ENCODE peak calls at places on chromosomes 12 and 14, in four cellular contexts. One of them, this sample, is unnamed.

GRCh38 chr14:101559624-101560533 is 1.4 kb upstream of the DIO3 start:
- DNase-seq in body of pancreas: peak; percentile 66
- DNase-seq in pancreas: peak; percentile 81
- DNase-seq in ovary: peak; percentile 80
- DNase-seq in this sample: peak; percentile 59

GRCh38 chr12:131621701-131622421 is 89.0 kb upstream of the SFSWAP start:
- DNase-seq in body of pancreas: no peak
- DNase-seq in pancreas: no peak
- DNase-seq in ovary: no peak
- DNase-seq in this sample: no peak

GRCh38 chr14:103361868-103362267 is 23.3 kb upstream of the MARK3 start:
- DNase-seq in body of pancreas: no peak
- DNase-seq in pancreas: no peak
- DNase-seq in ovary: no peak
- DNase-seq in this sample: no peak

GRCh38 chr12:51922762-51923505 is 15.6 kb downstream of the ACVRL1 start:
- DNase-seq in body of pancreas: peak; percentile 38
- DNase-seq in pancreas: no peak
- DNase-seq in ovary: no peak
- DNase-seq in this sample: no peak

GRCh38 chr12:69623970-69624369 is 13.3 kb upstream of the LRRC10 start:
- DNase-seq in body of pancreas: peak; percentile 98
- DNase-seq in pancreas: peak; percentile 97
- DNase-seq in ovary: peak; percentile 26
- DNase-seq in this sample: no peak

GRCh38 chr12:25124493-25124892 is 70.5 kb downstream of the DNAI7 start:
- DNase-seq in body of pancreas: no peak
- DNase-seq in pancreas: no peak
- DNase-seq in ovary: no peak
- DNase-seq in this sample: no peak

GRCh38 chr14:68627868-68628604 is 164.8 kb downstream of the ZFP36L1 start:
- DNase-seq in body of pancreas: peak; percentile 81
- DNase-seq in pancreas: peak; percentile 90
- DNase-seq in ovary: no peak
- DNase-seq in this sample: peak; percentile 89

GRCh38 chr12:91226-91625 is 24.7 kb downstream of the IQSEC3 start:
- DNase-seq in body of pancreas: no peak
- DNase-seq in pancreas: no peak
- DNase-seq in ovary: no peak
- DNase-seq in this sample: no peak

GRCh38 chr12:31813305-31813704 is 84.5 kb upstream of the AMN1 start:
- DNase-seq in body of pancreas: no peak
- DNase-seq in pancreas: no peak
- DNase-seq in ovary: no peak
- DNase-seq in this sample: peak; percentile 53

DNA sequence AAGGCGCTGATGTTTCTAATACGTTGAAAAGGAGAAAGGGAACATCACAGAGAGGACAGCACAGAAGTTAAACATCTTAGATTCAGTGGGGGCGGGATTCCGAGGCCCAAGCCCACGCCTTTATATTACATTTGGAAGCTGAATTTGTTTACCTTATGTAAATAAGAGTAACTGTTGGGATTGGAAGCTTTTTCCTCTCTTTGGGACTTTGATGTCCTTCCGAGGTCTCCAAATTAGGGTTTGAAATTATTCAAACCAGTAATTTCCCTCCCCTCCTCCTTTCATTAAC is 6.4 kb downstream of the FOXA1 start:
- DNase-seq in body of pancreas: no peak
- DNase-seq in pancreas: no peak
- DNase-seq in ovary: no peak
- DNase-seq in this sample: no peak
- H3K4me1 ChIP-seq in body of pancreas: peaks cover 32% of the 10 kb centered on the region
- H3K4me1 ChIP-seq in pancreas: no peaks in the 10 kb centered on the region
- H3K4me1 ChIP-seq in ovary: peaks cover 3% of the 10 kb centered on the region
- H3K4me1 ChIP-seq in this sample: peaks cover 15% of the 10 kb centered on the region

GRCh38 chr12:92445253-92446081 is 257.3 kb upstream of the PLEKHG7 start:
- DNase-seq in body of pancreas: no peak
- DNase-seq in pancreas: no peak
- DNase-seq in ovary: no peak
- DNase-seq in this sample: no peak

GRCh38 chr12:92440072-92440471 is 262.7 kb upstream of the PLEKHG7 start:
- DNase-seq in body of pancreas: no peak
- DNase-seq in pancreas: no peak
- DNase-seq in ovary: no peak
- DNase-seq in this sample: no peak

GRCh38 chr12:92444763-92445162 is 258.0 kb upstream of the PLEKHG7 start:
- DNase-seq in body of pancreas: no peak
- DNase-seq in pancreas: no peak
- DNase-seq in ovary: no peak
- DNase-seq in this sample: no peak

GRCh38 chr12:92446082-92446460 is 256.7 kb upstream of the PLEKHG7 start:
- DNase-seq in body of pancreas: no peak
- DNase-seq in pancreas: no peak
- DNase-seq in ovary: no peak
- DNase-seq in this sample: no peak

GRCh38 chr12:92442782-92443181 is 260.0 kb upstream of the PLEKHG7 start:
- DNase-seq in body of pancreas: no peak
- DNase-seq in pancreas: no peak
- DNase-seq in ovary: no peak
- DNase-seq in this sample: no peak
- H3K4me1 ChIP-seq in body of pancreas: no peaks in the 10 kb centered on the region
- H3K4me1 ChIP-seq in pancreas: no peaks in the 10 kb centered on the region
- H3K4me1 ChIP-seq in ovary: peaks cover 7% of the 10 kb centered on the region
- H3K4me1 ChIP-seq in this sample: no peaks in the 10 kb centered on the region

GRCh38 chr12:57238854-57239554 is 9.5 kb downstream of the SHMT2 start:
- DNase-seq in body of pancreas: peak; percentile 86
- DNase-seq in pancreas: peak; percentile 94
- DNase-seq in ovary: peak; percentile 92
- DNase-seq in this sample: peak; percentile 92
- H3K4me1 ChIP-seq in body of pancreas: peaks cover 61% of the 10 kb centered on the region
- H3K4me1 ChIP-seq in pancreas: no peaks in the 10 kb centered on the region
- H3K4me1 ChIP-seq in ovary: peaks cover 16% of the 10 kb centered on the region
- H3K4me1 ChIP-seq in this sample: peaks cover 19% of the 10 kb centered on the region

GRCh38 chr12:44847888-44848770 is 28.0 kb downstream of the NELL2 start:
- DNase-seq in body of pancreas: no peak
- DNase-seq in pancreas: no peak
- DNase-seq in ovary: no peak
- DNase-seq in this sample: no peak

GRCh38 chr12:44846826-44847225 is 29.3 kb downstream of the NELL2 start:
- DNase-seq in body of pancreas: no peak
- DNase-seq in pancreas: no peak
- DNase-seq in ovary: no peak
- DNase-seq in this sample: no peak

GRCh38 chr12:44847403-44847802 is 28.7 kb downstream of the NELL2 start:
- DNase-seq in body of pancreas: no peak
- DNase-seq in pancreas: no peak
- DNase-seq in ovary: no peak
- DNase-seq in this sample: no peak

GRCh38 chr12:44851586-44851985 is 24.5 kb downstream of the NELL2 start:
- DNase-seq in body of pancreas: no peak
- DNase-seq in pancreas: no peak
- DNase-seq in ovary: no peak
- DNase-seq in this sample: no peak

GRCh38 chr12:44848771-44849085 is 27.4 kb downstream of the NELL2 start:
- DNase-seq in body of pancreas: no peak
- DNase-seq in pancreas: no peak
- DNase-seq in ovary: no peak
- DNase-seq in this sample: no peak
- H3K4me1 ChIP-seq in body of pancreas: no peaks in the 10 kb centered on the region
- H3K4me1 ChIP-seq in pancreas: no peaks in the 10 kb centered on the region
- H3K4me1 ChIP-seq in ovary: no peaks in the 10 kb centered on the region
- H3K4me1 ChIP-seq in this sample: no peaks in the 10 kb centered on the region

GRCh38 chr12:115421350-115421749 is 737.4 kb upstream of the TBX3 start:
- DNase-seq in body of pancreas: no peak
- DNase-seq in pancreas: no peak
- DNase-seq in ovary: no peak
- DNase-seq in this sample: no peak
- H3K4me1 ChIP-seq in body of pancreas: no peaks in the 10 kb centered on the region
- H3K4me1 ChIP-seq in pancreas: no peaks in the 10 kb centered on the region
- H3K4me1 ChIP-seq in ovary: no peaks in the 10 kb centered on the region
- H3K4me1 ChIP-seq in this sample: peaks cover 26% of the 10 kb centered on the region

DNA sequence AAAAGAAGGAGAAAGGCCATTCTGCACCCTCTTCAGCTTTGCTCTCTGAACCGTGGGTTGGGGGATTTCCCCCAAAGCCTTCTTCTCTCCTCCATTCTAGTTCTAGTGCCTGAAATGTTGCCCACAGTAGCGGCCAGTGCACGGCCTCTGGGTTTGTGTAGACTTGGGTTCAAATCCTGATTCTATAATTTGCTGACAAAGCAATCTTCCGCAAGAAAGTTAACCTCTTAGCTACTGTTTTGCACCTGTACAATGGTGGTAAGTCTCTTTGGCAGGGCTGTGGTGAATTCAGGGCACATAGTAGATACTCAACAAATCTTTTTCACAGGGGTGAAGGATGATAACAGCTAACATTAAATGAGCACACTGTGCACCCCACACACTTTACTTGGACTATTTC is 5.8 kb upstream of the CACNA1C start:
- DNase-seq in body of pancreas: no peak
- DNase-seq in pancreas: no peak
- DNase-seq in ovary: no peak
- DNase-seq in this sample: no peak
- H3K4me1 ChIP-seq in body of pancreas: peaks cover under 1% of the 10 kb centered on the region
- H3K4me1 ChIP-seq in pancreas: no peaks in the 10 kb centered on the region
- H3K4me1 ChIP-seq in ovary: no peaks in the 10 kb centered on the region
- H3K4me1 ChIP-seq in this sample: no peaks in the 10 kb centered on the region

GRCh38 chr12:11896530-11896929 is 174.2 kb upstream of the BCL2L14 start:
- DNase-seq in body of pancreas: no peak
- DNase-seq in pancreas: no peak
- DNase-seq in ovary: no peak
- DNase-seq in this sample: no peak

GRCh38 chr12:11895421-11896064 is 175.2 kb upstream of the BCL2L14 start:
- DNase-seq in body of pancreas: no peak
- DNase-seq in pancreas: no peak
- DNase-seq in ovary: no peak
- DNase-seq in this sample: no peak

GRCh38 chr12:11894890-11895289 is 175.8 kb upstream of the BCL2L14 start:
- DNase-seq in body of pancreas: no peak
- DNase-seq in pancreas: no peak
- DNase-seq in ovary: no peak
- DNase-seq in this sample: no peak

GRCh38 chr12:11893998-11894397 is 176.7 kb upstream of the BCL2L14 start:
- DNase-seq in body of pancreas: no peak
- DNase-seq in pancreas: no peak
- DNase-seq in ovary: no peak
- DNase-seq in this sample: no peak

GRCh38 chr12:11897923-11898322 is 172.8 kb upstream of the BCL2L14 start:
- DNase-seq in body of pancreas: no peak
- DNase-seq in pancreas: no peak
- DNase-seq in ovary: no peak
- DNase-seq in this sample: no peak
- H3K4me1 ChIP-seq in body of pancreas: no peaks in the 10 kb centered on the region
- H3K4me1 ChIP-seq in pancreas: no peaks in the 10 kb centered on the region
- H3K4me1 ChIP-seq in ovary: no peaks in the 10 kb centered on the region
- H3K4me1 ChIP-seq in this sample: no peaks in the 10 kb centered on the region